ENCODE peak calls at places on chromosomes 6 and 20, in four cellular contexts. G is body of pancreas, K is cardiac muscle cell, W is endothelial cell. P is an unnamed sample.

GRCh38 chr20:45306431-45306982 is at the start of gene RBPJL:
- DNase-seq in G (peak), K (peak), W (peak), P (peak)

GRCh38 chr6:26233608-26234420 is 131.2 kb upstream of the BTN3A2 start:
- DNase-seq in G (peak), K (peak), W (no peak), P (peak)

GRCh38 chr6:158460602-158461092 is 99.2 kb upstream of the TMEM181 start:
- DNase-seq in G (no peak), K (peak), W (no peak), P (no peak)

GRCh38 chr6:147509900-147510299 is 1.4 kb downstream of the SAMD5 start:
- DNase-seq in G (no peak), K (no peak), W (no peak), P (no peak)

GRCh38 chr20:33772439-33772838 is 38.7 kb upstream of the CHMP4B start:
- DNase-seq in G (no peak), K (no peak), W (no peak), P (no peak)

GRCh38 chr6:2818593-2818992 is 23.1 kb downstream of the SERPINB1 start:
- DNase-seq in G (peak), K (peak), W (no peak), P (peak)

GRCh38 chr6:93036835-93037234 is 382.5 kb downstream of the EPHA7 start:
- DNase-seq in G (no peak), K (peak), W (no peak), P (no peak)

GRCh38 chr6:144315981-144316865 is 31.1 kb downstream of the UTRN start:
- DNase-seq in G (no peak), K (no peak), W (no peak), P (no peak)

GRCh38 chr6:30847421-30847970 is 36.8 kb upstream of the DDR1 start:
- DNase-seq in G (no peak), K (no peak), W (no peak), P (no peak)

GRCh38 chr6:39090036-39090435 is 24.9 kb downstream of the SAYSD1 start:
- DNase-seq in G (no peak), K (no peak), W (no peak), P (no peak)

GRCh38 chr6:107118976-107119375 is 3.7 kb upstream of the BEND3 start:
- DNase-seq in G (no peak), K (peak), W (no peak), P (no peak)

GRCh38 chr6:52255434-52255833 is 11.1 kb upstream of the IL17F start:
- DNase-seq in G (no peak), K (no peak), W (no peak), P (no peak)

GRCh38 chr20:1299522-1299921 is 29.4 kb downstream of the SDCBP2 start:
- DNase-seq in G (no peak), K (no peak), W (peak), P (peak)

GRCh38 chr6:99330159-99330558 is 19.3 kb downstream of the FAXC start:
- DNase-seq in G (peak), K (peak), W (peak), P (peak)

GRCh38 chr6:16316741-16317251 is 78.4 kb downstream of the GMPR start:
- DNase-seq in G (peak), K (peak), W (no peak), P (peak)

GRCh38 chr6:71310261-71310660 is 21.6 kb downstream of the OGFRL1 start:
- DNase-seq in G (no peak), K (no peak), W (no peak), P (no peak)

GRCh38 chr6:156250593-156250992 is 526.6 kb upstream of the ARID1B start:
- DNase-seq in G (no peak), K (no peak), W (no peak), P (peak)

GRCh38 chr6:165231581-165232276 is 77.7 kb downstream of the C6orf118 start:
- DNase-seq in G (no peak), K (peak), W (no peak), P (no peak)

GRCh38 chr20:63254237-63254535 is at the start of gene NKAIN4:
- DNase-seq in G (no peak), K (no peak), W (no peak), P (no peak)

GRCh38 chr6:37783025-37783825 is 36.3 kb upstream of the ZFAND3 start:
- DNase-seq in G (no peak), K (peak), W (peak), P (peak)

GRCh38 chr6:142187209-142187608 is 40.1 kb downstream of the VTA1 start:
- DNase-seq in G (peak), K (peak), W (no peak), P (no peak)

GRCh38 chr20:37389844-37390275 is 43.9 kb downstream of the SRC start:
- DNase-seq in G (no peak), K (no peak), W (peak), P (no peak)

GRCh38 chr20:9615118-9615517 is 100.7 kb downstream of the LAMP5 start:
- DNase-seq in G (no peak), K (no peak), W (no peak), P (no peak)

GRCh38 chr6:167508919-167509852 is 184.3 kb downstream of the TTLL2 start:
- DNase-seq in G (no peak), K (no peak), W (no peak), P (no peak)

GRCh38 chr6:139764498-139764986 is 390.1 kb upstream of the CITED2 start:
- DNase-seq in G (peak), K (peak), W (no peak), P (peak)

GRCh38 chr20:20202793-20203192 is 150.5 kb downstream of the CFAP61 start:
- DNase-seq in G (no peak), K (no peak), W (no peak), P (no peak)

GRCh38 chr6:163806761-163807499 is 392.4 kb downstream of the QKI start:
- DNase-seq in G (no peak), K (no peak), W (no peak), P (no peak)

GRCh38 chr6:37766717-37767116 is 52.8 kb upstream of the ZFAND3 start:
- DNase-seq in G (no peak), K (no peak), W (no peak), P (no peak)

GRCh38 chr20:24109008-24109407 is 120.4 kb upstream of the GGTLC1 start:
- DNase-seq in G (no peak), K (no peak), W (no peak), P (peak)

GRCh38 chr6:129606664-129607063 is 103.3 kb downstream of the ARHGAP18 start:
- DNase-seq in G (no peak), K (peak), W (no peak), P (no peak)

GRCh38 chr6:149334682-149335160 is 17.2 kb downstream of the TAB2 start:
- DNase-seq in G (peak), K (peak), W (no peak), P (no peak)

GRCh38 chr20:25076731-25077609 is 5.0 kb downstream of the VSX1 start:
- DNase-seq in G (peak), K (peak), W (no peak), P (peak)

GRCh38 chr6:13302751-13303667 is 25.3 kb downstream of the TBC1D7 start:
- DNase-seq in G (peak), K (peak), W (no peak), P (peak)

GRCh38 chr6:147075326-147075840 is 128.8 kb upstream of the STXBP5 start:
- DNase-seq in G (no peak), K (no peak), W (no peak), P (no peak)

GRCh38 chr20:25486377-25486776 is 78.9 kb downstream of the GINS1 start:
- DNase-seq in G (no peak), K (peak), W (no peak), P (peak)

GRCh38 chr6:136344420-136344819 is 54.8 kb upstream of the BCLAF1 start:
- DNase-seq in G (no peak), K (peak), W (no peak), P (no peak)

GRCh38 chr6:82045965-82046756 is 201.4 kb downstream of the IBTK start:
- DNase-seq in G (no peak), K (peak), W (no peak), P (no peak)

GRCh38 chr6:159759645-159760044 is 2.2 kb upstream of the ACAT2 start:
- DNase-seq in G (no peak), K (no peak), W (no peak), P (no peak)

GRCh38 chr6:33428219-33428890 is 8.5 kb downstream of the SYNGAP1 start:
- DNase-seq in G (peak), K (peak), W (peak), P (peak)

GRCh38 chr6:126548301-126548700 is 208.4 kb downstream of the CENPW start:
- DNase-seq in G (no peak), K (no peak), W (no peak), P (no peak)

GRCh38 chr6:126546771-126547170 is 206.9 kb downstream of the CENPW start:
- DNase-seq in G (no peak), K (no peak), W (no peak), P (no peak)

GRCh38 chr6:126553856-126554255 is 213.9 kb downstream of the CENPW start:
- DNase-seq in G (no peak), K (no peak), W (no peak), P (no peak)

GRCh38 chr6:126550323-126550722 is 210.4 kb downstream of the CENPW start:
- DNase-seq in G (no peak), K (no peak), W (no peak), P (no peak)
- TF ChIP-seq CTCF in G (no peak), K (no peak), W (no peak), P (no peak)

DNA sequence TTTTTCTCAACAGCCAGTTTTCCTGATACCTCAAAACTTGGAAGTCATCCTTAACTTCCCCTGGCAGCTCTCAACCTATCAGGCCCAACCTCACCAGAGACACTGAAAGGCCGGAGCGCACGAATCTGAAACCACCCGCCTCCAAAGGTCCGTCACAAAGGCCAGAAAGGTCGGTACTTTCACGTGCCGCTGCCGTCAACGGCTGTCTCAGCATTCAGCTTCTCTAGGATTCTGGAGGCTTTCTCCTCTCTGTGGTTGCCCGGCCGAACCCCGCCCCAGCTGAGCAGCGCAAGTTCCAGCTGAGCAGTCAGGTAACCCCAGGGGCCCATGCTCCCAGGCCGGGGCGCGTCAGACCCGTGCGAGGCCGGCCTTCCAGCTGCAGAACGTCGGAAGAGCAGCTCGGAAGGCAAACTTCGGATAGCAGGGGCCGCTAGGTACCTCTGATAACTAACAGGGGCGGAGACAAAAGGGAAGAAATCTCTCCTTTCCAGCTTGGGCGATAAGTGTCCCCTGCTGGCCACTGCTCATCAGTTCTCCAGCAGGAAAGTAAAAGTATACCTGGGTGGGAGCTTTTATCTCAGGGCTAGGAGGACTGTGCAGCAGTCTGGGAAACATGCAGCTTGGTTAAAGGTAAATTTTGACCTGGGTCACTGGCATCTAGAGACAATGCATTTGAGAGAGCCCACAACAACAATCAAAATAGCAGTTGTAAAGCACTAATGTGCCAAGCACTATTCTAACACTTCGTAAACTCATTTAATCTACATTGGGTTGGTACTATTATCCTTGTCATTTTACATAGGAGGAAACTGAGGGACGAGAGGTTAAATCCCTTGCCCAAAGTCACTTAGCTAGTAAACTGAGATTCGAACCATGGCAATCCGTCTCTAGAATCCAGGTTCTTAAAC is 16.1 kb downstream of the ZSCAN12 start:
- DNase-seq in G (peak), K (peak), W (peak), P (peak)
- TF ChIP-seq CTCF in G (no peak), K (peak), W (peak), P (no peak)

GRCh38 chr20:61253640-61254511 is 1.8 kb downstream of the CDH4 start:
- DNase-seq in G (no peak), K (peak), W (peak), P (no peak)
- TF ChIP-seq CTCF in G (no peak), K (no peak), W (no peak), P (no peak)

DNA sequence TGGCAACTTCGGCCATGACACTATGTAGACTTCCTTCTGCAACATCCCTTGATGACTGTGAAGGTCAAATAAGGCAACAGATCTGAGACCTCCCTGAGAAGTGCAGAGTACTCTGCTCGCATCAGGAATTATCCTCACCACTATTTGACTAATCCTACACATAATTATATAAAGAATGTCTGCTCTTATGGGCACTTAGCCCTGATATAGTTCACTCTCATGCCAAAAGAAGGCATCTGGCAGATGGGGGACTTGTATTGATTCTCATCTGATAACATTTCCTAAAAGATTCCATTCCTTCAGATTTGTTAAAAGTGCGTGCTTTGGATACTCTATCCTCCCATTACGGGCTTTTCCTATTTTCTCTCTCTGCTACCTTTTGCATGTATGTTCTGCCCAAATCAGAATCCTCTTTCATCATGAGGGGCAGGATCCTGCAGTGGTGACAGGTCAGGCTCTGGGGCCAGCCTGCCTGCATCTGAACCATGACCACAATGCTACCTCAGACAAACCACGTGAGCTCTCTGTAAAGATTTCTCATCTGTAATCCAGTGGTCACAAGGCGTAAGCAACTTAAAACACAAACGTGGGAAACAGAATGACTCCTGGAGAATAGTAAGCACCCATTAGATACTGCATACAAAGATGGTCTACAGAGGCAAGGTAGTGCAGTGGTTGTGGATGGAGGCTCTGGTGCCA is 134.0 kb downstream of the GJA10 start:
- DNase-seq in G (no peak), K (no peak), W (no peak), P (peak)
- TF ChIP-seq CTCF in G (no peak), K (no peak), W (no peak), P (no peak)

GRCh38 chr6:74873911-74874310 is 331.9 kb downstream of the COL12A1 start:
- DNase-seq in G (no peak), K (no peak), W (no peak), P (no peak)

GRCh38 chr6:74871757-74872156 is 334.1 kb downstream of the COL12A1 start:
- DNase-seq in G (no peak), K (peak), W (no peak), P (no peak)

GRCh38 chr6:74872754-74873446 is 333.0 kb downstream of the COL12A1 start:
- DNase-seq in G (no peak), K (no peak), W (no peak), P (no peak)

GRCh38 chr6:74867286-74867685 is 338.6 kb downstream of the COL12A1 start:
- DNase-seq in G (no peak), K (no peak), W (no peak), P (no peak)

GRCh38 chr6:74870403-74870802 is 335.4 kb downstream of the COL12A1 start:
- DNase-seq in G (no peak), K (no peak), W (no peak), P (no peak)
- TF ChIP-seq CTCF in G (no peak), K (peak), W (no peak), P (no peak)

GRCh38 chr6:108127826-108128225 is 38.0 kb upstream of the NR2E1 start:
- DNase-seq in G (peak), K (no peak), W (no peak), P (no peak)

GRCh38 chr6:108132863-108133262 is 33.0 kb upstream of the NR2E1 start:
- DNase-seq in G (no peak), K (no peak), W (no peak), P (no peak)

GRCh38 chr6:108134213-108134973 is 31.4 kb upstream of the NR2E1 start:
- DNase-seq in G (no peak), K (no peak), W (no peak), P (no peak)

GRCh38 chr6:108133594-108134179 is 32.1 kb upstream of the NR2E1 start:
- DNase-seq in G (peak), K (peak), W (peak), P (peak)
- TF ChIP-seq CTCF in G (no peak), K (no peak), W (no peak), P (no peak)

P was measured in activated CD8-positive, alpha-beta T cell treated with anti-CD3 and anti-CD28 coated beads for 36 hours.